ENCODE peak calls at places on chromosomes 4 and X, in five cellular contexts. O, Z, S, X and V are unnamed samples.

GRCh38 chrX:44025611-44026010 is 52.4 kb upstream of the NDP start:
- DNase-seq in X (no peak), Z (no peak), O (no peak), S (no peak), V (no peak)

GRCh38 chrX:104430720-104431119 is 135.3 kb upstream of the IL1RAPL2 start:
- DNase-seq in S (no peak), O (no peak), X (no peak), Z (no peak), V (no peak)

GRCh38 chr4:109302366-109303140 is at the start of gene COL25A1:
- DNase-seq in Z (peak; percentile 80), S (peak; percentile 86), X (peak; percentile 63), O (peak; percentile 89), V (peak; percentile 90)

GRCh38 chr4:121041307-121042090 is 30.8 kb downstream of the NDNF start:
- DNase-seq in Z (peak; percentile 6), O (no peak), S (no peak), X (no peak), V (no peak)

GRCh38 chr4:8039290-8039689 is 99.6 kb upstream of the AFAP1 start:
- DNase-seq in Z (no peak), X (no peak), O (peak; percentile 74), S (no peak), V (no peak)

GRCh38 chrX:152926923-152927322 is 29.1 kb downstream of the ZNF185 start:
- DNase-seq in Z (no peak), X (no peak), S (no peak), O (no peak), V (no peak)

GRCh38 chr4:165381821-165382373 is 3.1 kb downstream of the CPE start:
- DNase-seq in X (no peak), Z (no peak), S (no peak), O (peak; percentile 48), V (no peak)

GRCh38 chrX:70592091-70592490 is 147.5 kb downstream of the DLG3 start:
- DNase-seq in Z (no peak), S (no peak), O (no peak), X (no peak), V (no peak)

GRCh38 chrX:10050481-10050880 is 83.3 kb downstream of the CLDN34 start:
- DNase-seq in O (no peak), S (no peak), Z (peak; percentile 77), X (no peak), V (no peak)

GRCh38 chrX:8711401-8711800 is 20.5 kb downstream of the ANOS1 start:
- DNase-seq in S (no peak), O (no peak), X (no peak), Z (no peak), V (no peak)

GRCh38 chr4:57094482-57095223 is 15.5 kb downstream of the IGFBP7 start:
- DNase-seq in S (no peak), Z (no peak), O (no peak), X (no peak), V (no peak)

GRCh38 chr4:74206088-74206826 is 48.3 kb downstream of the MTHFD2L start:
- DNase-seq in Z (no peak), O (no peak), S (no peak), X (no peak), V (no peak)

GRCh38 chr4:3713346-3713745 is 52.8 kb upstream of the ADRA2C start:
- DNase-seq in S (no peak), Z (no peak), O (no peak), X (no peak), V (no peak)

GRCh38 chr4:98746530-98746929 is 88.1 kb upstream of the TSPAN5 start:
- DNase-seq in S (no peak), Z (no peak), O (no peak), X (no peak), V (no peak)

GRCh38 chr4:10438924-10439323 is 18.3 kb downstream of the ZNF518B start:
- DNase-seq in O (no peak), X (no peak), Z (no peak), S (no peak), V (no peak)

GRCh38 chr4:164012396-164013027 is 518.0 kb downstream of the TMA16 start:
- DNase-seq in X (no peak), S (peak; percentile 46), Z (peak; percentile 48), O (peak; percentile 56), V (no peak)

GRCh38 chr4:80125252-80126177 is 52.5 kb upstream of the ANTXR2 start:
- DNase-seq in X (no peak), Z (no peak), O (no peak), S (no peak), V (no peak)

GRCh38 chrX:47936224-47936939 is 67.4 kb downstream of the ZNF182 start:
- DNase-seq in S (no peak), O (no peak), Z (no peak), X (no peak), V (no peak)

GRCh38 chr4:30847157-30847556 is 127.0 kb downstream of the PCDH7 start:
- DNase-seq in O (no peak), S (no peak), X (no peak), Z (peak; percentile 28), V (no peak)

GRCh38 chr4:45122406-45122805 is 396.1 kb upstream of the GNPDA2 start:
- DNase-seq in S (no peak), Z (no peak), O (no peak), X (no peak), V (no peak)

GRCh38 chr4:80989921-80990544 is 40.5 kb upstream of the BMP3 start:
- DNase-seq in Z (peak; percentile 44), O (peak; percentile 51), S (no peak), X (no peak), V (no peak)

GRCh38 chr4:86640469-86640868 is 46.4 kb downstream of the PTPN13 start:
- DNase-seq in S (no peak), X (no peak), Z (no peak), O (no peak), V (no peak)

GRCh38 chr4:147984778-147985138 is 252.9 kb downstream of the ARHGAP10 start:
- DNase-seq in O (no peak), S (no peak), Z (no peak), X (no peak), V (no peak)

GRCh38 chr4:168679397-168680176 is 182.7 kb downstream of the PALLD start:
- DNase-seq in O (no peak), X (no peak), S (no peak), Z (no peak), V (no peak)

GRCh38 chr4:79682801-79683217 is 274.8 kb upstream of the GK2 start:
- DNase-seq in S (no peak), O (no peak), Z (no peak), X (no peak), V (no peak)

GRCh38 chrX:31931225-31931624 is 859.4 kb upstream of the FTHL17 start:
- DNase-seq in Z (no peak), X (no peak), S (no peak), O (peak; percentile 0), V (no peak)

GRCh38 chr4:104915864-104916263 is 230.8 kb upstream of the TET2 start:
- DNase-seq in Z (peak; percentile 44), O (no peak), X (no peak), S (no peak), V (no peak)

GRCh38 chr4:118034061-118034785 is at the start of gene NDST3:
- DNase-seq in O (peak; percentile 62), X (no peak), Z (peak; percentile 57), S (peak; percentile 63), V (no peak)

GRCh38 chr4:100688368-100688767 is 170.5 kb upstream of the EMCN start:
- DNase-seq in S (no peak), O (no peak), Z (no peak), X (no peak), V (no peak)

GRCh38 chrX:50827996-50828395 is 14.0 kb upstream of the SHROOM4 start:
- DNase-seq in Z (no peak), O (no peak), X (no peak), S (no peak), V (no peak)

GRCh38 chr4:88017516-88018302 is 10.3 kb downstream of the PKD2 start:
- DNase-seq in S (no peak), O (no peak), Z (no peak), X (no peak), V (no peak)

GRCh38 chrX:68490644-68491043 is 8.2 kb upstream of the YIPF6 start:
- DNase-seq in Z (no peak), X (no peak), O (no peak), S (no peak), V (no peak)

GRCh38 chr4:1082215-1083182 is 30.9 kb downstream of the RNF212 start:
- DNase-seq in O (no peak), Z (no peak), S (no peak), X (peak; percentile 88), V (peak; percentile 89)

GRCh38 chr4:83516042-83516772 is 19.7 kb upstream of the GPAT3 start:
- DNase-seq in X (no peak), O (no peak), Z (no peak), S (no peak), V (no peak)

GRCh38 chr4:1494416-1495315 is 88.4 kb upstream of the NKX1-1 start:
- DNase-seq in X (peak; percentile 50), S (no peak), Z (no peak), O (no peak), V (no peak)

GRCh38 chr4:5940470-5941203 is 47.8 kb upstream of the CRMP1 start:
- DNase-seq in S (no peak), Z (no peak), O (no peak), X (no peak), V (no peak)